ENCODE peak calls at places on chromosomes 2 and 18, in six cellular contexts. M is stimulated activated CD4-positive, alpha-beta T cell treated with anti-CD3 and anti-CD28 coated beads, TNF-alpha, amount 100 ng/mL, for 48 hours; N is heart left ventricle; G is Daoy; J is cerebellum; X is activated naive CD8-positive, alpha-beta T cell treated with anti-CD3 and anti-CD28 coated beads, Interleukin-2, amount 50 U/mL, for 24 hours. Q is an unnamed sample.

GRCh38 chr2:167769020-167769419 is 478.4 kb downstream of the STK39 start:
- DNase-seq in G (no peak), M (no peak), N (no peak), J (no peak), X (no peak), Q (no peak)

GRCh38 chr2:31992025-31992566 is 18.7 kb downstream of the MEMO1 start:
- DNase-seq in X (no peak), N (no peak), M (no peak), G (no peak), J (no peak), Q (no peak)

GRCh38 chr18:23094411-23095165 is 40.7 kb upstream of the CABLES1 start:
- DNase-seq in G (no peak), X (no peak), J (no peak), N (no peak), M (no peak), Q (no peak)

GRCh38 chr18:13107074-13107473 is 111.5 kb upstream of the LDLRAD4 start:
- DNase-seq in G (no peak), M (no peak), X (no peak), J (no peak), N (no peak), Q (no peak)

GRCh38 chr2:71936076-71937030 is 211.3 kb downstream of the CYP26B1 start:
- DNase-seq in N (no peak), X (no peak), J (no peak), M (no peak), G (no peak), Q (peak)

GRCh38 chr2:28300921-28301341 is 91.7 kb upstream of the FOSL2 start:
- DNase-seq in G (no peak), M (no peak), X (no peak), J (no peak), N (no peak), Q (no peak)

GRCh38 chr18:50011813-50012445 is 183.0 kb downstream of the MYO5B start:
- DNase-seq in G (no peak), X (no peak), M (no peak), J (no peak), N (no peak), Q (no peak)

GRCh38 chr2:150467641-150467963 is 19.9 kb downstream of the RND3 start:
- DNase-seq in G (no peak), X (no peak), J (no peak), M (no peak), N (no peak), Q (no peak)

GRCh38 chr2:20671736-20672080 is 4.8 kb downstream of the GDF7 start:
- DNase-seq in J (no peak), X (no peak), N (no peak), G (no peak), M (no peak), Q (no peak)

GRCh38 chr2:219959471-219959870 is 332.0 kb downstream of the SLC4A3 start:
- DNase-seq in J (no peak), N (no peak), M (no peak), G (no peak), X (no peak), Q (no peak)

GRCh38 chr2:46299365-46300263 is 2.4 kb downstream of the EPAS1 start:
- DNase-seq in X (no peak), J (no peak), G (peak), N (peak), M (no peak), Q (peak)

GRCh38 chr2:23843051-23843976 is 83.6 kb downstream of the ATAD2B start:
- DNase-seq in N (no peak), G (no peak), X (no peak), J (no peak), M (no peak), Q (no peak)

GRCh38 chr2:99507964-99508818 is 18.4 kb upstream of the REV1 start:
- DNase-seq in J (no peak), N (no peak), X (no peak), G (no peak), M (no peak), Q (no peak)

GRCh38 chr18:69845588-69846506 is 101.8 kb downstream of the CD226 start:
- DNase-seq in J (peak), N (no peak), M (no peak), X (no peak), G (peak), Q (no peak)

GRCh38 chr2:175176624-175177023 is 4.9 kb downstream of the ATP5MC3 start:
- DNase-seq in N (no peak), J (no peak), G (no peak), X (no peak), M (no peak), Q (no peak)

GRCh38 chr2:108458082-108458481 is 9.1 kb downstream of the GCC2 start:
- DNase-seq in X (no peak), J (no peak), M (no peak), G (no peak), N (no peak), Q (no peak)

GRCh38 chr2:128091691-128092050 is 671 bp downstream of the UGGT1 start:
- DNase-seq in X (no peak), J (no peak), M (no peak), N (no peak), G (no peak), Q (no peak)

GRCh38 chr18:77101410-77102245 is 31.0 kb downstream of the MBP start:
- DNase-seq in X (peak), J (no peak), N (peak), M (peak), G (peak), Q (peak)

GRCh38 chr2:190533175-190533967 is 1.2 kb downstream of the NEMP2 start:
- DNase-seq in J (no peak), X (peak), G (peak), N (no peak), M (no peak), Q (no peak)

GRCh38 chr18:75698861-75699260 is 271.4 kb upstream of the SMIM21 start:
- DNase-seq in J (no peak), X (no peak), G (peak), N (no peak), M (no peak), Q (no peak)

GRCh38 chr18:48872234-48873145 is 78.3 kb downstream of the SMAD7 start:
- DNase-seq in X (no peak), N (no peak), G (peak), M (no peak), J (no peak), Q (no peak)

GRCh38 chr2:28419003-28419704 is 26.5 kb downstream of the FOSL2 start:
- DNase-seq in J (no peak), X (no peak), N (no peak), G (no peak), M (no peak), Q (no peak)

GRCh38 chr18:80193701-80194100 is 53.6 kb downstream of the PARD6G start:
- DNase-seq in G (no peak), J (no peak), X (no peak), M (no peak), N (no peak), Q (peak)

GRCh38 chr2:75790790-75791467 is 80.2 kb upstream of the GCFC2 start:
- DNase-seq in M (no peak), G (no peak), J (no peak), X (no peak), N (no peak), Q (no peak)

GRCh38 chr18:9673296-9674251 is 34.5 kb upstream of the RAB31 start:
- DNase-seq in J (no peak), M (no peak), X (peak), N (peak), G (peak), Q (peak)

GRCh38 chr2:96693286-96694200 is 46.3 kb downstream of the LMAN2L start:
- DNase-seq in M (no peak), G (no peak), N (no peak), X (no peak), J (no peak), Q (peak)

GRCh38 chr2:170291474-170291873 is 113.5 kb downstream of the MYO3B start:
- DNase-seq in G (no peak), J (no peak), N (no peak), X (no peak), M (no peak), Q (no peak)

GRCh38 chr18:76547306-76547705 is 52.3 kb upstream of the ZNF516 start:
- DNase-seq in M (no peak), N (no peak), G (no peak), J (no peak), X (no peak), Q (no peak)

Q was measured in islet precursor cell.